ENCODE peak calls at places on chromosome 10, in ten cellular contexts. R, S, B, I, P, V, Q, A, D and L are unnamed samples.

GRCh38 chr10:42594246-42594650 is 44.1 kb downstream of the ZNF33B start:
- DNase-seq in R (no peak), S (no peak), B (no peak), I (no peak), P (no peak), V (peak), Q (no peak), A (no peak), D (no peak), L (no peak)

GRCh38 chr10:93697207-93697606 is 5.2 kb downstream of the FRA10AC1 start:
- DNase-seq in R (no peak), S (no peak), B (no peak), I (no peak), P (no peak), V (no peak), Q (no peak), A (no peak), D (no peak), L (no peak)

GRCh38 chr10:133141963-133142350 is 18.1 kb upstream of the KNDC1 start:
- DNase-seq in R (no peak), S (peak), B (no peak), I (no peak), P (no peak), V (no peak), Q (no peak), A (no peak), D (no peak), L (peak)

GRCh38 chr10:132970641-132971438 is 28.5 kb upstream of the CFAP46 start:
- DNase-seq in R (no peak), S (peak), B (no peak), I (no peak), P (no peak), V (no peak), Q (no peak), A (no peak), D (no peak), L (no peak)

GRCh38 chr10:58981846-58982245 is 194.6 kb upstream of the PHYHIPL start:
- DNase-seq in R (no peak), S (no peak), B (no peak), I (no peak), P (no peak), V (no peak), Q (no peak), A (no peak), D (no peak), L (no peak)

GRCh38 chr10:50577681-50578350 is 45.9 kb downstream of the SGMS1 start:
- DNase-seq in R (no peak), S (no peak), B (no peak), I (no peak), P (no peak), V (peak), Q (peak), A (peak), D (no peak), L (no peak)

GRCh38 chr10:80144302-80145131 is 12.0 kb downstream of the PLAC9 start:
- DNase-seq in R (no peak), S (peak), B (no peak), I (no peak), P (peak), V (no peak), Q (no peak), A (no peak), D (peak), L (peak)

GRCh38 chr10:44978570-44979280 is at the start of gene DEPP1:
- DNase-seq in R (peak), S (peak), B (peak), I (no peak), P (no peak), V (peak), Q (peak), A (peak), D (peak), L (no peak)

GRCh38 chr10:92891885-92892705 is 43.8 kb downstream of the EXOC6 start:
- DNase-seq in R (peak), S (no peak), B (no peak), I (no peak), P (no peak), V (peak), Q (no peak), A (peak), D (no peak), L (no peak)

GRCh38 chr10:6101181-6101580 is 12.3 kb downstream of the RBM17 start:
- DNase-seq in R (no peak), S (no peak), B (no peak), I (no peak), P (no peak), V (no peak), Q (no peak), A (no peak), D (no peak), L (no peak)

GRCh38 chr10:85557077-85557476 is 809.5 kb downstream of the GRID1 start:
- DNase-seq in R (peak), S (no peak), B (no peak), I (no peak), P (no peak), V (no peak), Q (no peak), A (no peak), D (no peak), L (no peak)

GRCh38 chr10:122288917-122289316 is 17.8 kb downstream of the BTBD16 start:
- DNase-seq in R (no peak), S (no peak), B (no peak), I (no peak), P (no peak), V (no peak), Q (no peak), A (no peak), D (no peak), L (no peak)

GRCh38 chr10:103669243-103669929 is 175.9 kb downstream of the NEURL1 start:
- DNase-seq in R (no peak), S (peak), B (no peak), I (no peak), P (no peak), V (no peak), Q (no peak), A (no peak), D (no peak), L (no peak)

GRCh38 chr10:30013684-30014246 is 45.6 kb downstream of the JCAD start:
- DNase-seq in R (peak), S (no peak), B (no peak), I (no peak), P (no peak), V (peak), Q (peak), A (peak), D (no peak), L (no peak)

GRCh38 chr10:58775960-58776574 is 263.4 kb downstream of the BICC1 start:
- DNase-seq in R (no peak), S (no peak), B (no peak), I (no peak), P (no peak), V (peak), Q (no peak), A (no peak), D (no peak), L (no peak)